ENCODE peak calls at places on chromosome 1, in five cellular contexts. Y is retinal pigment epithelial cell, L is SK-MEL-5, V is adrenal gland, O is right atrium auricular region. S is an unnamed sample.

GRCh38 chr1:240342251-240342625 is 250.6 kb downstream of the FMN2 start:
- DNase-seq in Y (no peak), L (no peak), V (no peak), O (no peak), S (no peak)

GRCh38 chr1:173479649-173480048 is 2.5 kb downstream of the PRDX6 start:
- DNase-seq in Y (no peak), L (no peak), V (no peak), O (no peak), S (no peak)

GRCh38 chr1:221839794-221840395 is 98.0 kb upstream of the DUSP10 start:
- DNase-seq in Y (peak), L (peak), V (peak), O (peak), S (peak)

GRCh38 chr1:236465959-236466303 is 57.9 kb upstream of the LGALS8 start:
- DNase-seq in Y (no peak), L (no peak), V (no peak), O (no peak), S (no peak)

GRCh38 chr1:228486596-228487335 is 416 bp upstream of the RNF187 start:
- DNase-seq in Y (peak), L (peak), V (peak), O (peak), S (peak)

GRCh38 chr1:180507826-180508724 is 5.7 kb upstream of the ACBD6 start:
- DNase-seq in Y (no peak), L (peak), V (no peak), O (no peak), S (no peak)

GRCh38 chr1:2547210-2548067 is 8.7 kb upstream of the TNFRSF14 start:
- DNase-seq in Y (no peak), L (no peak), V (peak), O (no peak), S (no peak)

GRCh38 chr1:156246241-156246761 is 1.6 kb downstream of the PAQR6 start:
- DNase-seq in Y (no peak), L (no peak), V (no peak), O (no peak), S (no peak)

GRCh38 chr1:231233735-231234417 is 7.1 kb upstream of the GNPAT start:
- DNase-seq in Y (no peak), L (no peak), V (peak), O (no peak), S (peak)

GRCh38 chr1:64898107-64898861 is 68.1 kb downstream of the JAK1 start:
- DNase-seq in Y (peak), L (peak), V (peak), O (peak), S (peak)

GRCh38 chr1:47302472-47302871 is 11.5 kb downstream of the STIL start:
- DNase-seq in Y (no peak), L (no peak), V (no peak), O (no peak), S (no peak)